ENCODE peak calls at places on chromosomes 5 and 9, in eight cellular contexts. D, G, F, C, J, Z, R and X are unnamed samples.

GRCh38 chr5:128538249-128539037 is 398 bp upstream of the FBN2 start:
- DNase-seq in C (peak; percentile 96), J (peak; percentile 19), F (no peak), R (no peak), Z (no peak), G (peak; percentile 82), D (no peak), X (peak; percentile 56)

GRCh38 chr5:93120048-93120447 is 461.0 kb downstream of the NR2F1-AS1 start:
- DNase-seq in C (no peak), F (no peak), J (no peak), G (no peak), D (no peak), Z (no peak), R (no peak), X (no peak)

GRCh38 chr9:127779136-127779981 is 893 bp upstream of the SH2D3C start:
- DNase-seq in Z (no peak), C (no peak), F (peak; percentile 76), R (peak; percentile 81), D (peak; percentile 54), J (no peak), G (peak; percentile 49), X (no peak)

GRCh38 chr9:69949396-69949795 is 94.3 kb upstream of the MAMDC2 start:
- DNase-seq in Z (no peak), F (no peak), D (no peak), R (no peak), G (peak; percentile 82), J (no peak), C (no peak), X (no peak)

GRCh38 chr5:180331647-180331950 is 21.5 kb downstream of the GFPT2 start:
- DNase-seq in G (no peak), Z (no peak), J (no peak), F (no peak), R (peak; percentile 37), D (no peak), C (no peak), X (no peak)

GRCh38 chr5:170293273-170293672 is 4.3 kb downstream of the LCP2 start:
- DNase-seq in J (no peak), C (peak; percentile 70), G (no peak), R (peak; percentile 95), F (peak; percentile 78), D (peak; percentile 78), Z (no peak), X (no peak)

GRCh38 chr5:120382813-120383212 is 81.3 kb upstream of the PRR16 start:
- DNase-seq in D (no peak), Z (no peak), F (no peak), R (no peak), G (no peak), J (no peak), C (no peak), X (no peak)

GRCh38 chr5:178546675-178547033 is 43.5 kb downstream of the COL23A1 start:
- DNase-seq in G (no peak), R (no peak), C (no peak), D (no peak), F (no peak), J (no peak), Z (no peak), X (no peak)

GRCh38 chr9:87678650-87679355 is 47.1 kb upstream of the CTSL start:
- DNase-seq in G (peak; percentile 83), F (no peak), R (no peak), Z (no peak), J (peak; percentile 46), C (peak; percentile 49), D (no peak), X (peak; percentile 47)

GRCh38 chr5:82793808-82794419 is 283.3 kb downstream of the TMEM167A start:
- DNase-seq in F (no peak), R (peak; percentile 47), C (peak; percentile 30), J (peak; percentile 1), G (peak; percentile 17), D (no peak), Z (no peak), X (no peak)

GRCh38 chr5:7597058-7597457 is 201.1 kb downstream of the ADCY2 start:
- DNase-seq in J (no peak), D (no peak), C (no peak), R (no peak), G (no peak), Z (no peak), F (no peak), X (no peak)